ENCODE peak calls at places on chromosomes 6 and 20, in four cellular contexts. S, E, R and W are unnamed samples. For H3K27me3, the result is how much of the 10 kb centered on the place peaks cover.

GRCh38 chr6:19870322-19870721 is 33.2 kb downstream of the ID4 start:
- DNase-seq in R (no peak), E (no peak), S (no peak), W (no peak)

GRCh38 chr20:57619053-57619831 is 984 bp downstream of the ZBP1 start:
- DNase-seq in E (peak), S (no peak), R (no peak), W (no peak)

GRCh38 chr20:35831029-35831428 is 59.2 kb downstream of the PHF20 start:
- DNase-seq in R (no peak), S (no peak), E (no peak), W (peak)

GRCh38 chr6:3205913-3206312 is 21.5 kb downstream of the TUBB2B start:
- DNase-seq in S (no peak), E (no peak), R (peak), W (peak)

GRCh38 chr6:6057442-6058053 is 50.8 kb upstream of the NRN1 start:
- DNase-seq in E (no peak), S (no peak), R (no peak), W (peak)

GRCh38 chr6:112307707-112308106 is 39.4 kb upstream of the RFPL4B start:
- DNase-seq in R (no peak), S (no peak), E (no peak), W (no peak)

GRCh38 chr20:9408422-9409300 is 105.7 kb upstream of the LAMP5 start:
- DNase-seq in E (no peak), R (peak), S (no peak), W (peak)

GRCh38 chr20:41004561-41005360 is 23.9 kb upstream of the TOP1 start:
- DNase-seq in E (no peak), R (no peak), S (peak), W (peak)

GRCh38 chr20:21640556-21640955 is 64.9 kb upstream of the PAX1 start:
- DNase-seq in S (no peak), R (no peak), E (no peak), W (peak)

GRCh38 chr20:17809714-17810631 is 110.2 kb downstream of the BANF2 start:
- DNase-seq in R (no peak), S (no peak), E (no peak), W (no peak)

GRCh38 chr20:4869290-4870193 is 131.8 kb downstream of the SLC23A2 start:
- DNase-seq in E (no peak), R (no peak), S (no peak), W (peak)

GRCh38 chr20:38581013-38581412 is at the start of gene ADIG:
- DNase-seq in E (no peak), S (peak), R (no peak), W (peak)

GRCh38 chr6:154754152-154754551 is 20.9 kb downstream of the SCAF8 start:
- DNase-seq in R (peak), S (no peak), E (no peak), W (peak)

GRCh38 chr20:11791316-11792228 is 126.1 kb upstream of the BTBD3 start:
- DNase-seq in R (peak), E (no peak), S (no peak), W (peak)

GRCh38 chr6:105112577-105112976 is 67.2 kb downstream of the POPDC3 start:
- DNase-seq in E (no peak), S (no peak), R (no peak), W (peak)

GRCh38 chr20:50838707-50839385 is 44.0 kb downstream of the BCAS4 start:
- DNase-seq in R (peak), S (no peak), E (no peak), W (peak)

GRCh38 chr6:158958504-158959386 is 41.3 kb downstream of the RSPH3 start:
- DNase-seq in R (peak), E (peak), S (no peak), W (peak)

GRCh38 chr6:146990821-146991798 is 213.1 kb upstream of the STXBP5 start:
- DNase-seq in S (no peak), E (no peak), R (peak), W (peak)
- TF ChIP-seq CTCF in S (no peak), E (no peak), R (no peak), W (no peak)

GRCh38 chr20:61500791-61501321 is 248.8 kb downstream of the CDH4 start:
- DNase-seq in E (no peak), S (no peak), R (no peak), W (no peak)
- H3K27me3 ChIP-seq in E (under half), S (under half), R (under half), W (under half)

GRCh38 chr6:117265425-117266266 is at the start of gene VGLL2:
- DNase-seq in R (no peak), S (peak), E (no peak), W (no peak)
- TF ChIP-seq CTCF in R (no peak), S (peak), E (no peak), W (no peak)

GRCh38 chr6:125759184-125759902 is 9.9 kb downstream of the HEY2 start:
- DNase-seq in S (no peak), R (no peak), E (no peak), W (no peak)

GRCh38 chr6:125764105-125764671 is 14.8 kb downstream of the HEY2 start:
- DNase-seq in E (no peak), S (no peak), R (no peak), W (no peak)

GRCh38 chr6:125765944-125766343 is 16.5 kb downstream of the HEY2 start:
- DNase-seq in S (no peak), E (no peak), R (no peak), W (no peak)

GRCh38 chr6:125759959-125760457 is 10.6 kb downstream of the HEY2 start:
- DNase-seq in S (no peak), E (no peak), R (no peak), W (no peak)
- H3K27me3 ChIP-seq in S (under half), E (under half), R (half or more), W (under half)